ENCODE peak calls at places on chromosome 21, in eight cellular contexts. O is A549, S is GM12878, K is endothelial cell of umbilical vein, A is HCT116, Z is K562, N is H1, P is HepG2. L is an unnamed sample.

GRCh38 chr21:15631342-15631741 is 98.4 kb upstream of the USP25 start:
- DNase-seq in O (peak; percentile 24), S (no peak), K (peak; percentile 38), A (no peak), Z (no peak), N (no peak), P (no peak), L (no peak)

GRCh38 chr21:44815852-44816628 is 1.8 kb downstream of the SUMO3 start:
- DNase-seq in O (no peak), S (no peak), K (no peak), A (no peak), Z (no peak), N (no peak), P (peak; percentile 37), L (no peak)

GRCh38 chr21:17523007-17523451 is 10.2 kb downstream of the CXADR start:
- DNase-seq in O (peak; percentile 22), S (no peak), K (no peak), A (no peak), Z (no peak), N (no peak), P (peak; percentile 99), L (no peak)

GRCh38 chr21:27277122-27277521 is 310.2 kb upstream of the ADAMTS5 start:
- DNase-seq in O (no peak), S (no peak), K (no peak), A (no peak), Z (no peak), N (no peak), P (no peak), L (no peak)

GRCh38 chr21:32726742-32727477 is 903 bp downstream of the SYNJ1 start:
- DNase-seq in O (peak; percentile 6), S (no peak), K (peak; percentile 63), A (no peak), Z (peak; percentile 66), N (no peak), P (no peak), L (peak; percentile 70)

GRCh38 chr21:41631564-41632461 is 123.9 kb upstream of the TMPRSS2 start:
- DNase-seq in O (peak; percentile 65), S (no peak), K (no peak), A (no peak), Z (no peak), N (no peak), P (no peak), L (no peak)

GRCh38 chr21:15001773-15002647 is 62.8 kb downstream of the NRIP1 start:
- DNase-seq in O (no peak), S (peak; percentile 7), K (no peak), A (no peak), Z (no peak), N (no peak), P (no peak), L (no peak)

GRCh38 chr21:25646541-25646940 is 7.5 kb downstream of the JAM2 start:
- DNase-seq in O (no peak), S (no peak), K (no peak), A (no peak), Z (no peak), N (no peak), P (no peak), L (no peak)

GRCh38 chr21:42590431-42591131 is 62.8 kb upstream of the PDE9A start:
- DNase-seq in O (no peak), S (no peak), K (no peak), A (no peak), Z (no peak), N (no peak), P (no peak), L (peak; percentile 25)

GRCh38 chr21:36209626-36210171 is 53.1 kb downstream of the DOP1B start:
- DNase-seq in O (peak; percentile 81), S (no peak), K (peak; percentile 42), A (peak; percentile 73), Z (peak; percentile 72), N (peak; percentile 70), P (peak; percentile 71), L (peak; percentile 74)

GRCh38 chr21:29185172-29185571 is 54.7 kb downstream of the MAP3K7CL start:
- DNase-seq in O (no peak), S (no peak), K (no peak), A (no peak), Z (no peak), N (no peak), P (no peak), L (no peak)

GRCh38 chr21:41419921-41420862 is 5.8 kb upstream of the MX1 start:
- DNase-seq in O (peak; percentile 49), S (peak; percentile 39), K (peak; percentile 91), A (peak; percentile 23), Z (peak; percentile 25), N (peak; percentile 72), P (peak; percentile 69), L (peak; percentile 76)

GRCh38 chr21:17780539-17780938 is 38.6 kb downstream of the C21orf91 start:
- DNase-seq in O (no peak), S (peak; percentile 95), K (peak; percentile 13), A (no peak), Z (no peak), N (no peak), P (no peak), L (peak; percentile 57)

GRCh38 chr21:20647603-20648002 is 350.6 kb upstream of the NCAM2 start:
- DNase-seq in O (no peak), S (no peak), K (no peak), A (no peak), Z (no peak), N (no peak), P (no peak), L (no peak)

GRCh38 chr21:43209575-43210453 is 41.0 kb downstream of the CRYAA start:
- DNase-seq in O (peak; percentile 85), S (no peak), K (no peak), A (no peak), Z (peak; percentile 29), N (no peak), P (peak; percentile 72), L (no peak)

GRCh38 chr21:44931137-44931500 is 8.7 kb upstream of the SLX9 start:
- DNase-seq in O (no peak), S (no peak), K (no peak), A (no peak), Z (no peak), N (no peak), P (no peak), L (peak; percentile 95)

GRCh38 chr21:42624095-42624830 is 29.2 kb upstream of the PDE9A start:
- DNase-seq in O (peak; percentile 15), S (no peak), K (no peak), A (no peak), Z (no peak), N (no peak), P (peak; percentile 62), L (peak; percentile 40)

GRCh38 chr21:27034796-27035195 is 67.9 kb upstream of the ADAMTS5 start:
- DNase-seq in O (no peak), S (no peak), K (no peak), A (no peak), Z (no peak), N (no peak), P (no peak), L (no peak)

GRCh38 chr21:18529253-18529652 is 125.7 kb upstream of the TMPRSS15 start:
- DNase-seq in O (no peak), S (no peak), K (peak; percentile 91), A (no peak), Z (no peak), N (no peak), P (no peak), L (no peak)

GRCh38 chr21:46121286-46122221 is 23.6 kb downstream of the COL6A2 start:
- DNase-seq in O (no peak), S (no peak), K (no peak), A (no peak), Z (no peak), N (peak; percentile 39), P (no peak), L (no peak)

GRCh38 chr21:46122758-46123683 is 25.1 kb downstream of the COL6A2 start:
- DNase-seq in O (no peak), S (no peak), K (no peak), A (no peak), Z (no peak), N (no peak), P (no peak), L (no peak)

GRCh38 chr21:46120301-46121285 is 22.7 kb downstream of the COL6A2 start:
- DNase-seq in O (no peak), S (no peak), K (no peak), A (no peak), Z (no peak), N (no peak), P (no peak), L (no peak)

GRCh38 chr21:46124083-46124925 is 26.4 kb downstream of the COL6A2 start:
- DNase-seq in O (no peak), S (no peak), K (no peak), A (no peak), Z (no peak), N (no peak), P (no peak), L (no peak)

GRCh38 chr21:46122241-46122671 is 24.3 kb downstream of the COL6A2 start:
- DNase-seq in O (peak; percentile 23), S (no peak), K (no peak), A (no peak), Z (no peak), N (no peak), P (no peak), L (peak; percentile 34)
- TF ChIP-seq MAX in O (no peak), S (no peak), K (no peak), A (no peak), Z (no peak), N (no peak), P (no peak), L (no peak)

GRCh38 chr21:37224861-37225260 is 42.3 kb downstream of the VPS26C start:
- DNase-seq in O (no peak), S (no peak), K (no peak), A (no peak), Z (no peak), N (peak; percentile 33), P (no peak), L (no peak)

GRCh38 chr21:37219766-37220432 is 47.2 kb downstream of the VPS26C start:
- DNase-seq in O (peak; percentile 4), S (no peak), K (no peak), A (no peak), Z (no peak), N (no peak), P (no peak), L (peak; percentile 15)

GRCh38 chr21:37223804-37224345 is 43.3 kb downstream of the VPS26C start:
- DNase-seq in O (no peak), S (no peak), K (no peak), A (no peak), Z (no peak), N (peak; percentile 19), P (no peak), L (no peak)

GRCh38 chr21:37220433-37220980 is 46.6 kb downstream of the VPS26C start:
- DNase-seq in O (peak; percentile 46), S (no peak), K (peak; percentile 70), A (no peak), Z (no peak), N (no peak), P (peak; percentile 48), L (peak; percentile 76)

GRCh38 chr21:37220981-37221664 is 46.0 kb downstream of the VPS26C start:
- DNase-seq in O (peak; percentile 94), S (peak; percentile 86), K (peak; percentile 93), A (peak; percentile 42), Z (peak; percentile 94), N (peak; percentile 87), P (peak; percentile 93), L (peak; percentile 95)
- TF ChIP-seq POLR2A in O (peak; percentile 94), S (peak; percentile 92), K (no peak), A (no peak), Z (peak; percentile 79), N (no peak), P (peak; percentile 72), L (peak; percentile 68)

GRCh38 chr21:35198004-35198403 is 148.9 kb upstream of the RUNX1 start:
- DNase-seq in O (peak; percentile 63), S (no peak), K (peak; percentile 69), A (peak; percentile 64), Z (no peak), N (no peak), P (no peak), L (no peak)
- TF ChIP-seq MAX in O (peak; percentile 53), S (no peak), K (no peak), A (peak; percentile 52), Z (no peak), N (no peak), P (no peak), L (no peak)

GRCh38 chr21:45981154-45981606 is 390 bp upstream of the COL6A1 start:
- DNase-seq in O (peak; percentile 81), S (no peak), K (peak; percentile 83), A (peak; percentile 52), Z (peak; percentile 75), N (peak; percentile 85), P (peak; percentile 47), L (peak; percentile 86)
- TF ChIP-seq POLR2A in O (peak; percentile 28), S (no peak), K (no peak), A (no peak), Z (no peak), N (no peak), P (no peak), L (no peak)